ENCODE peak calls at places on chromosome 4, in six cellular contexts. J is caudate nucleus; Z is NCI-H2081; X is ACHN; T is omental fat pad; R is activated CD4-positive, alpha-beta T cell treated with anti-CD3 and anti-CD28 coated beads, Interleukin-2, amount 50 U/mL, for 24 hours. O is an unnamed sample.

GRCh38 chr4:181611033-181611711 is 632.0 kb upstream of the TENM3 start:
- DNase-seq in J (no peak), Z (no peak), X (no peak), T (no peak), R (no peak), O (no peak)

GRCh38 chr4:72302981-72303704 is 265.9 kb downstream of the ADAMTS3 start:
- DNase-seq in J (no peak), Z (peak; percentile 33), X (peak; percentile 49), T (no peak), R (no peak), O (peak; percentile 51)

GRCh38 chr4:127247293-127247952 is 385.3 kb upstream of the INTU start:
- DNase-seq in J (no peak), Z (no peak), X (no peak), T (no peak), R (no peak), O (no peak)

GRCh38 chr4:8115203-8115520 is 43.5 kb downstream of the ABLIM2 start:
- DNase-seq in J (no peak), Z (no peak), X (no peak), T (no peak), R (no peak), O (no peak)

GRCh38 chr4:109155682-109156243 is 146.7 kb downstream of the COL25A1 start:
- DNase-seq in J (no peak), Z (no peak), X (no peak), T (no peak), R (no peak), O (no peak)

GRCh38 chr4:168449740-168450442 is 30.4 kb downstream of the DDX60L start:
- DNase-seq in J (no peak), Z (no peak), X (peak; percentile 20), T (no peak), R (no peak), O (peak; percentile 50)

GRCh38 chr4:140367738-140368137 is 5.7 kb upstream of the SCOC start:
- DNase-seq in J (no peak), Z (no peak), X (peak; percentile 6), T (no peak), R (no peak), O (peak; percentile 20)

GRCh38 chr4:1725521-1725920 is 4.2 kb downstream of the TACC3 start:
- DNase-seq in J (no peak), Z (no peak), X (no peak), T (no peak), R (no peak), O (no peak)

GRCh38 chr4:66565796-66566195 is 895.5 kb upstream of the EPHA5 start:
- DNase-seq in J (no peak), Z (no peak), X (no peak), T (no peak), R (no peak), O (no peak)

GRCh38 chr4:119172223-119172622 is 36.6 kb downstream of the MYOZ2 start:
- DNase-seq in J (no peak), Z (no peak), X (no peak), T (no peak), R (no peak), O (peak; percentile 21)

O was measured in RKO.